ENCODE peak calls at places on chromosomes 6 and 20, in ten cellular contexts. G is Peyer's patch, D is brain microvascular endothelial cell, C is AG10803, Z is GM12878, I is uterus, V is body of pancreas, M is cardiac muscle cell, A is IMR-90, Q is fibroblast of mammary gland. S is an unnamed sample.
A peak's percentile ranks its signal among the peaks of the same experiment; 100 is the strongest.

GRCh38 chr6:34149831-34150400 is 4.0 kb upstream of the GRM4 start:
- DNase-seq in V (no peak), I (no peak), G (peak; percentile 7), C (no peak), Q (no peak), D (no peak), Z (no peak), A (no peak), M (no peak), S (no peak)

GRCh38 chr6:141829996-141830395 is 302.7 kb upstream of the GJE1 start:
- DNase-seq in Q (no peak), I (no peak), V (no peak), G (no peak), D (no peak), M (no peak), Z (no peak), A (no peak), C (no peak), S (no peak)

GRCh38 chr6:40328376-40328987 is 258.7 kb downstream of the LRFN2 start:
- DNase-seq in C (no peak), Q (no peak), A (no peak), I (no peak), M (peak; percentile 60), Z (no peak), V (peak; percentile 74), G (peak; percentile 64), D (no peak), S (no peak)

GRCh38 chr6:36949636-36950035 is 4.9 kb upstream of the PI16 start:
- DNase-seq in Q (peak; percentile 69), A (peak; percentile 85), Z (no peak), V (no peak), G (no peak), M (no peak), I (no peak), C (no peak), D (peak; percentile 80), S (no peak)

GRCh38 chr6:116101298-116101718 is 655 bp downstream of the NT5DC1 start:
- DNase-seq in Z (no peak), C (no peak), I (no peak), G (no peak), V (no peak), Q (no peak), A (no peak), M (no peak), D (no peak), S (no peak)

GRCh38 chr6:150490586-150490985 is 109.1 kb upstream of the PLEKHG1 start:
- DNase-seq in V (no peak), C (no peak), I (no peak), Z (no peak), G (no peak), A (no peak), D (no peak), M (no peak), Q (no peak), S (no peak)

GRCh38 chr6:90251295-90251992 is 45.2 kb downstream of the BACH2 start:
- DNase-seq in G (no peak), M (no peak), C (no peak), Q (peak; percentile 17), A (peak; percentile 56), Z (peak; percentile 19), D (no peak), V (no peak), I (no peak), S (no peak)

GRCh38 chr20:40638414-40638813 is 50.6 kb downstream of the MAFB start:
- DNase-seq in V (no peak), Z (no peak), Q (no peak), D (no peak), M (no peak), C (no peak), I (no peak), A (no peak), G (no peak), S (no peak)

GRCh38 chr20:9200196-9200595 is 131.3 kb downstream of the PLCB4 start:
- DNase-seq in A (no peak), I (no peak), V (no peak), G (no peak), C (peak; percentile 75), D (no peak), Z (no peak), Q (peak; percentile 81), M (no peak), S (no peak)

GRCh38 chr20:39019805-39020325 is 57.7 kb downstream of the DHX35 start:
- DNase-seq in M (no peak), Q (peak; percentile 6), G (no peak), V (no peak), Z (peak; percentile 79), I (no peak), A (no peak), C (no peak), D (no peak), S (no peak)

GRCh38 chr6:106894978-106895702 is 79.4 kb downstream of the CD24 start:
- DNase-seq in Z (no peak), D (no peak), Q (peak; percentile 47), A (peak; percentile 11), C (peak; percentile 15), I (no peak), G (no peak), M (no peak), V (peak; percentile 55), S (no peak)

GRCh38 chr6:138374230-138374629 is 3.5 kb upstream of the SMIM28 start:
- DNase-seq in G (no peak), I (no peak), Q (no peak), A (no peak), C (no peak), M (no peak), D (no peak), V (no peak), Z (no peak), S (no peak)

GRCh38 chr20:44370639-44371218 is 15.2 kb downstream of the HNF4A start:
- DNase-seq in A (no peak), Z (no peak), Q (no peak), G (peak; percentile 73), M (peak; percentile 18), I (no peak), V (peak; percentile 51), D (peak; percentile 3), C (no peak), S (no peak)

GRCh38 chr6:138161118-138161433 is 663 bp upstream of the ARFGEF3 start:
- DNase-seq in I (no peak), V (no peak), Q (no peak), Z (no peak), M (no peak), D (no peak), A (no peak), G (no peak), C (no peak), S (no peak)

DNA sequence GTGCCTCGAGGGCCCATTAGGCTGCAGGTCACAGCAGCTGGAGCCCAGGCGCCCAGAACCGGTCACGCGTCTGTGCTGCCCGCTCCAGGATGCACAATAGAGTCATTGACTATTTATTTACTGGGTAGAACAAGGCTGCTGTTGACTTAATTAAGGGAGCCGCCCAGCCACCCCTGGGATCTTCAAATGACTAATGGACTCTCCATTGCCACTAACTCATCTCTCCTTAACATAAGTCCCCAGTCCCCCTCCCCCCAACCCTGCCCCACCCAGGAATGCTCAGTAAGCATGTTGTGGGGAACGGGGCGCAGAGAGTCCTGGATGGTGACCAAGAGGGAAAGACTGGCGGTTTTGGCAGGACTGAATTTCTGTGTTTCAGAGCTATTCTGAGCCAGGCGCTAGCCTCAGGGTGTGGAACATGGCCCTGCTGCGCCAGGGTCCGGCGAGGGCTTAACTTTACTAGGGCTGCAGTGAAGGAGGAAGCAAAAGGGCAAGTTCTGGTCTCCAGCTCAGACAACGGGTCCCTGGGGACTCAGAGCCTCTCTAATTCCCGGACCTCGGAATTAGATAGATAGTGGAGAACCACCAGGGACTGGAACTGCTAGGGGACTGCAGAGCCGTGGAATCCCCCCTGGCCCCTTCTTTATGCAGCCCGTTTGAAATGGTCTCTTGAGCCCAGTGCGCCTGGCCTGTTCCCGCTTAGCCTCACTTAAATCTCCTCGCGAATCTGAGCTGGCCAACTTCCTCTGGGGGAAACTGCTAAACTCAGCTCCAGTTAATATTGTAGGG is 1.5 kb upstream of the GRIK2 start:
- DNase-seq in V (no peak), I (no peak), M (no peak), G (no peak), Q (peak; percentile 29), Z (no peak), C (peak; percentile 52), D (no peak), A (no peak), S (no peak)
- H3K4me3 ChIP-seq in V (no peak overlapping the region), I (no peak overlapping the region), M (no peak overlapping the region), G (no peak overlapping the region), Q (no peak overlapping the region), Z (no peak overlapping the region), C (peak overlapping the region; percentile 71), D (peak overlapping the region; percentile 67), A (peak overlapping the region; percentile 49), S (no peak overlapping the region)

GRCh38 chr20:57388953-57389694 is 2.1 kb upstream of the RBM38 start:
- DNase-seq in G (peak; percentile 90), I (peak; percentile 76), Z (no peak), M (peak; percentile 81), V (peak; percentile 84), D (no peak), C (peak; percentile 71), A (peak; percentile 15), Q (peak; percentile 37), S (peak; percentile 4)
- TF ChIP-seq CTCF in G (peak; percentile 10), I (peak; percentile 35), Z (peak; percentile 41), M (peak; percentile 30), V (no peak), D (peak; percentile 51), C (peak; percentile 40), A (no peak), Q (peak; percentile 5), S (peak; percentile 27)

GRCh38 chr6:68054776-68055175 is 580.3 kb upstream of the ADGRB3 start:
- DNase-seq in Q (peak; percentile 2), D (no peak), G (no peak), I (no peak), A (no peak), M (no peak), C (peak; percentile 20), V (no peak), Z (no peak), S (no peak)

GRCh38 chr6:68059261-68059660 is 575.8 kb upstream of the ADGRB3 start:
- DNase-seq in C (no peak), M (no peak), A (no peak), Z (no peak), G (no peak), Q (no peak), V (no peak), I (no peak), D (no peak), S (no peak)

DNA sequence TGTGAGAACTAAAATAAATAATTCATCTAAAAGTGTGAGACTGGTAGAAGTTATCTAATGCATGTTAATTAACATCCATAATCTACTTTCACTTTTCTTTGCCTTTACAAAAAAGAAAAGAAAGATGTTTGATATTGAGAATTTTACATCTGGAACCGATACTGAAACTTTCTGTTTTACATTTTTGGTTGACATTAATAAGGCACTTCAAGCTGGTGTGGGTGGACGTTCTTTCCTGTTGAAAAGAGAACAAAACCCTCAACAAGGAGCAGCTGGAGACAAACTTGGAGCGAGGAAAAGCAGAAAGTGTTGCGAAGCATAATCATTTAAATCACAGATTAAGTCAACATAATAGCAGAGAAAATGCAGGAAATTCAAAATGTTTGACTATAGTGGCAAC is 575.2 kb upstream of the ADGRB3 start:
- DNase-seq in Z (peak; percentile 15), A (no peak), V (no peak), Q (no peak), C (peak; percentile 3), I (no peak), G (no peak), M (no peak), D (no peak), S (no peak)
- H3K4me3 ChIP-seq in Z (no peak overlapping the region), A (no peak overlapping the region), V (no peak overlapping the region), Q (no peak overlapping the region), C (no peak overlapping the region), I (no peak overlapping the region), G (no peak overlapping the region), M (no peak overlapping the region), D (no peak overlapping the region), S (no peak overlapping the region)

GRCh38 chr6:132354517-132355167 is 46.6 kb downstream of the MOXD1 start:
- DNase-seq in D (peak; percentile 19), I (no peak), Z (peak; percentile 63), A (no peak), M (no peak), Q (peak; percentile 24), V (no peak), C (no peak), G (no peak), S (no peak)
- TF ChIP-seq CTCF in D (no peak), I (no peak), Z (no peak), A (no peak), M (no peak), Q (no peak), V (no peak), C (no peak), G (no peak), S (no peak)

S was measured in AG09309.